ENCODE peak calls at places on chromosomes 3 and 15, in eight cellular contexts. F is endothelial cell, L is epithelial cell of esophagus, U is endodermal cell, A is cardiac fibroblast, K is uterus, W is cardiac muscle cell, M is AG04450. H is an unnamed sample.

GRCh38 chr3:9397911-9398714 is 698 bp downstream of the SETD5 start:
- DNase-seq in U (peak; percentile 80), K (peak; percentile 47), L (peak; percentile 35), W (peak; percentile 51), M (no peak), A (peak; percentile 47), F (peak; percentile 18), H (peak; percentile 47)

GRCh38 chr15:98395974-98396627 is 252.2 kb upstream of the IGF1R start:
- DNase-seq in F (no peak), L (no peak), K (no peak), U (no peak), M (no peak), A (no peak), W (no peak), H (no peak)

GRCh38 chr15:95259513-95259912 is 1028.2 kb downstream of the MCTP2 start:
- DNase-seq in F (peak; percentile 67), A (peak; percentile 90), L (peak; percentile 84), K (peak; percentile 72), U (peak; percentile 85), W (peak; percentile 73), M (peak; percentile 62), H (peak; percentile 77)

GRCh38 chr3:59678042-59678707 is 628.4 kb upstream of the CFAP20DC start:
- DNase-seq in K (no peak), U (no peak), W (no peak), F (no peak), A (no peak), L (peak; percentile 35), M (no peak), H (no peak)

GRCh38 chr3:36944012-36944640 is 728 bp downstream of the TRANK1 start:
- DNase-seq in M (no peak), F (peak; percentile 53), A (peak; percentile 77), W (peak; percentile 35), L (peak; percentile 53), K (peak; percentile 62), U (peak; percentile 86), H (peak; percentile 57)

GRCh38 chr3:29583861-29584260 is 303.0 kb downstream of the RBMS3 start:
- DNase-seq in L (no peak), U (no peak), A (no peak), M (no peak), W (no peak), F (no peak), K (no peak), H (no peak)

GRCh38 chr3:89098964-89099585 is 8.3 kb upstream of the EPHA3 start:
- DNase-seq in M (peak; percentile 10), U (peak; percentile 85), F (peak; percentile 48), A (peak; percentile 73), L (peak; percentile 68), K (no peak), W (peak; percentile 74), H (peak; percentile 66)

GRCh38 chr15:36365963-36366362 is 213.5 kb upstream of the CDIN1 start:
- DNase-seq in M (no peak), U (no peak), F (no peak), W (no peak), A (peak; percentile 57), L (peak; percentile 52), K (no peak), H (no peak)

GRCh38 chr3:53123510-53123909 is 6.7 kb downstream of the RFT1 start:
- DNase-seq in L (no peak), M (no peak), F (no peak), U (no peak), A (no peak), K (no peak), W (no peak), H (no peak)

GRCh38 chr15:90959894-90960293 is 5.2 kb downstream of the RCCD1 start:
- DNase-seq in L (no peak), U (no peak), W (no peak), A (peak; percentile 46), F (no peak), K (no peak), M (no peak), H (peak; percentile 83)

GRCh38 chr3:59695858-59696257 is 646.0 kb upstream of the CFAP20DC start:
- DNase-seq in A (no peak), U (no peak), L (no peak), F (no peak), M (no peak), K (no peak), W (no peak), H (no peak)

GRCh38 chr3:42078686-42079085 is 12.5 kb upstream of the TRAK1 start:
- DNase-seq in M (no peak), A (no peak), F (no peak), U (no peak), K (no peak), W (no peak), L (no peak), H (peak; percentile 71)

GRCh38 chr15:28002867-28003266 is 96.2 kb downstream of the OCA2 start:
- DNase-seq in K (no peak), A (no peak), U (no peak), W (no peak), M (no peak), L (no peak), F (no peak), H (no peak)

GRCh38 chr3:177833392-177833791 is 636.1 kb upstream of the TBL1XR1 start:
- DNase-seq in F (no peak), W (no peak), K (no peak), L (no peak), M (no peak), A (no peak), U (no peak), H (no peak)

GRCh38 chr3:158702815-158703481 is 29.3 kb downstream of the RARRES1 start:
- DNase-seq in L (peak; percentile 16), M (no peak), F (no peak), U (no peak), K (no peak), A (peak; percentile 79), W (no peak), H (peak; percentile 72)

GRCh38 chr15:92226020-92226612 is 167.6 kb upstream of the ST8SIA2 start:
- DNase-seq in U (peak; percentile 69), K (no peak), F (peak; percentile 25), A (peak; percentile 12), L (peak; percentile 47), M (no peak), W (peak; percentile 34), H (peak; percentile 43)
- TF ChIP-seq CTCF in U (peak; percentile 85), K (peak; percentile 14), F (no peak), A (no peak), L (peak; percentile 64), M (peak; percentile 50), W (peak; percentile 21), H (peak; percentile 72)

GRCh38 chr15:49164865-49165264 is 5.2 kb upstream of the GALK2 start:
- DNase-seq in U (no peak), K (no peak), W (no peak), F (no peak), A (no peak), M (no peak), L (no peak), H (no peak)
- TF ChIP-seq CTCF in U (no peak), K (no peak), W (no peak), F (no peak), A (no peak), M (no peak), L (no peak), H (no peak)

GRCh38 chr3:48356419-48356818 is 15.6 kb upstream of the FBXW12 start:
- DNase-seq in W (no peak), U (no peak), F (no peak), L (peak; percentile 21), A (no peak), M (no peak), K (no peak), H (no peak)
- TF ChIP-seq CTCF in W (no peak), U (no peak), F (no peak), L (no peak), A (no peak), M (no peak), K (no peak), H (no peak)

DNA sequence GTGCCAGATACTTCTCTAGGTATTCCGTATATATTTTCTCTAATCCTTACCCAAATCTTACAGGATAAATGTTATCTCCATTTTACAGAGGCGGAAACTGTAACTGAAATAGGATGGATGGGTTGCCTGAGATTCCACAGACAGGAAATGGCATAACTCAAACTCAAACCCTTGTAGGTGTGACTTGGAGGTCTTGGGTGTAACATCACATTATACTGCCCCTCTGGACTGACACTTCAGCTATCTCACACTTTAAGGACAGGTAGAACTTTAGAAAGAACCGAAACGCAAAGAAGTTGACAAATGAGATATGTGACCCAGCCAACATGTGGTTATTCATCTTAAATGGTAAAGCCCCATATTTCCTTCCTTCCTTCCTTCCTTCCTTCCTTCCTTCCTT is 122.1 kb downstream of the PDCD6IP start:
- DNase-seq in M (no peak), K (no peak), W (no peak), A (no peak), F (no peak), U (peak; percentile 6), L (no peak), H (no peak)
- TF ChIP-seq CTCF in M (no peak), K (no peak), W (no peak), A (no peak), F (no peak), U (no peak), L (no peak), H (no peak)

GRCh38 chr3:37974928-37975223 is 15.7 kb upstream of the VILL start:
- DNase-seq in A (no peak), U (no peak), M (no peak), K (no peak), F (no peak), W (no peak), L (no peak), H (no peak)
- TF ChIP-seq CTCF in A (no peak), U (no peak), M (no peak), K (no peak), F (peak; percentile 39), W (no peak), L (no peak), H (no peak)

DNA sequence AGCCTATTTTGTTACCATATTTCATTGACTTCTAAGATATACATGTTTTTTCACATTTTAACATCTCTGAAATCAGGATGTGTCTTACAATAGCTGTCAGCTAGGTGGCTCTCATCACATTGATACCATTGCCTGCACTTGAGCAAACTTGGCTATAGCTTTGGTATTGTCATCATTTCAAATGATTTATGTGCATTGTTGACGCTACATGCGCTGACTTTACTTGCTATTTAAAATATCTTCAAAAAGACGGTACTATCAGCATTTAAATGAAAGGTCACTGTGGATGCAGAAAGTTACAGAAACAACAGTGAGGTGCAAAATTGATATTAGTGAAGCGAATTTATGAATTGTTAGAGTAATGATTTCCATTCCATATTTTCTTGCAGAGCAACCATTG is 54.0 kb upstream of the ABHD2 start:
- DNase-seq in K (no peak), U (no peak), W (no peak), A (peak; percentile 34), F (no peak), M (no peak), L (peak; percentile 27), H (peak; percentile 44)
- TF ChIP-seq CTCF in K (no peak), U (peak; percentile 62), W (peak; percentile 41), A (peak; percentile 51), F (no peak), M (peak; percentile 48), L (peak; percentile 53), H (peak; percentile 62)

H was measured in AG10803.